ENCODE peak calls at places on chromosomes 3 and 15, in six cellular contexts. One of them, this sample, is unnamed.

GRCh38 chr15:92082217-92082843 is 228.8 kb downstream of the SLCO3A1 start:
- DNase-seq in body of pancreas: peak; percentile 53
- DNase-seq in stomach: peak; percentile 54
- DNase-seq in suprapubic skin: no peak
- DNase-seq in sigmoid colon: peak; percentile 80
- DNase-seq in uterus: peak; percentile 67
- DNase-seq in this sample: peak; percentile 54

GRCh38 chr15:59292393-59292792 is 80.3 kb downstream of the MYO1E start:
- DNase-seq in stomach: no peak
- DNase-seq in suprapubic skin: no peak
- DNase-seq in sigmoid colon: no peak
- DNase-seq in body of pancreas: no peak
- DNase-seq in uterus: no peak
- DNase-seq in this sample: no peak

GRCh38 chr3:175608351-175608750 is 749.2 kb downstream of the NAALADL2 start:
- DNase-seq in body of pancreas: no peak
- DNase-seq in stomach: no peak
- DNase-seq in uterus: no peak
- DNase-seq in sigmoid colon: no peak
- DNase-seq in suprapubic skin: no peak
- DNase-seq in this sample: no peak

GRCh38 chr3:138003069-138003468 is 6.9 kb upstream of the CLDN18 start:
- DNase-seq in body of pancreas: no peak
- DNase-seq in sigmoid colon: no peak
- DNase-seq in stomach: no peak
- DNase-seq in uterus: no peak
- DNase-seq in suprapubic skin: no peak
- DNase-seq in this sample: no peak

GRCh38 chr3:169812844-169813677 is at the start of the genes LRRC34 and LRRIQ4:
- DNase-seq in uterus: peak; percentile 69
- DNase-seq in suprapubic skin: peak; percentile 81
- DNase-seq in sigmoid colon: peak; percentile 87
- DNase-seq in body of pancreas: peak; percentile 36
- DNase-seq in stomach: peak; percentile 69
- DNase-seq in this sample: peak; percentile 92

GRCh38 chr3:37224879-37225278 is 50.5 kb upstream of the LRRFIP2 start:
- DNase-seq in uterus: no peak
- DNase-seq in sigmoid colon: no peak
- DNase-seq in suprapubic skin: no peak
- DNase-seq in body of pancreas: no peak
- DNase-seq in stomach: no peak
- DNase-seq in this sample: no peak

GRCh38 chr3:178088930-178089329 is 447.3 kb upstream of the KCNMB2 start:
- DNase-seq in stomach: no peak
- DNase-seq in suprapubic skin: no peak
- DNase-seq in uterus: no peak
- DNase-seq in body of pancreas: no peak
- DNase-seq in sigmoid colon: no peak
- DNase-seq in this sample: no peak

GRCh38 chr15:67839358-67839928 is 402 bp downstream of the RNU6-1 start:
- DNase-seq in stomach: no peak
- DNase-seq in suprapubic skin: no peak
- DNase-seq in sigmoid colon: peak; percentile 60
- DNase-seq in uterus: no peak
- DNase-seq in body of pancreas: no peak
- DNase-seq in this sample: no peak

GRCh38 chr3:159895430-159895829 is 93.2 kb upstream of the IL12A start:
- DNase-seq in sigmoid colon: no peak
- DNase-seq in stomach: no peak
- DNase-seq in suprapubic skin: no peak
- DNase-seq in body of pancreas: no peak
- DNase-seq in uterus: no peak
- DNase-seq in this sample: no peak

GRCh38 chr3:60517134-60517533 is 734.1 kb downstream of the FHIT start:
- DNase-seq in uterus: no peak
- DNase-seq in stomach: no peak
- DNase-seq in suprapubic skin: no peak
- DNase-seq in body of pancreas: no peak
- DNase-seq in sigmoid colon: no peak
- DNase-seq in this sample: no peak

GRCh38 chr3:98855811-98856400 is 45.6 kb downstream of the DCBLD2 start:
- DNase-seq in body of pancreas: no peak
- DNase-seq in sigmoid colon: no peak
- DNase-seq in stomach: no peak
- DNase-seq in uterus: no peak
- DNase-seq in suprapubic skin: no peak
- DNase-seq in this sample: no peak

GRCh38 chr3:183178833-183179549 is 16.5 kb upstream of the LAMP3 start:
- DNase-seq in suprapubic skin: peak; percentile 65
- DNase-seq in stomach: peak; percentile 31
- DNase-seq in uterus: peak; percentile 20
- DNase-seq in sigmoid colon: no peak
- DNase-seq in body of pancreas: peak; percentile 24
- DNase-seq in this sample: no peak

GRCh38 chr3:101862453-101863165 is 13.3 kb downstream of the NFKBIZ start:
- DNase-seq in suprapubic skin: no peak
- DNase-seq in stomach: no peak
- DNase-seq in sigmoid colon: no peak
- DNase-seq in uterus: no peak
- DNase-seq in body of pancreas: no peak
- DNase-seq in this sample: no peak

GRCh38 chr3:10581251-10581650 is 75.9 kb upstream of the ATP2B2 start:
- DNase-seq in uterus: no peak
- DNase-seq in stomach: no peak
- DNase-seq in sigmoid colon: no peak
- DNase-seq in body of pancreas: no peak
- DNase-seq in suprapubic skin: no peak
- DNase-seq in this sample: no peak

GRCh38 chr3:126134219-126134975 is 46.0 kb downstream of the ALDH1L1 start:
- DNase-seq in uterus: peak; percentile 74
- DNase-seq in sigmoid colon: peak; percentile 87
- DNase-seq in suprapubic skin: peak; percentile 76
- DNase-seq in stomach: peak; percentile 60
- DNase-seq in body of pancreas: peak; percentile 71
- DNase-seq in this sample: peak; percentile 48

GRCh38 chr3:82641701-82642100 is 880.3 kb upstream of the GBE1 start:
- DNase-seq in suprapubic skin: no peak
- DNase-seq in stomach: no peak
- DNase-seq in uterus: no peak
- DNase-seq in body of pancreas: no peak
- DNase-seq in sigmoid colon: no peak
- DNase-seq in this sample: no peak

GRCh38 chr3:125644036-125645025 is 49.0 kb upstream of the OSBPL11 start:
- DNase-seq in uterus: no peak
- DNase-seq in sigmoid colon: peak; percentile 79
- DNase-seq in stomach: no peak
- DNase-seq in body of pancreas: no peak
- DNase-seq in suprapubic skin: peak; percentile 68
- DNase-seq in this sample: no peak

GRCh38 chr15:58453931-58454793 is 22.4 kb downstream of the LIPC start:
- DNase-seq in suprapubic skin: no peak
- DNase-seq in sigmoid colon: peak; percentile 28
- DNase-seq in stomach: no peak
- DNase-seq in uterus: no peak
- DNase-seq in body of pancreas: no peak
- DNase-seq in this sample: no peak

GRCh38 chr3:114214542-114215341 is 22.6 kb downstream of the ZNF80 start:
- DNase-seq in body of pancreas: no peak
- DNase-seq in uterus: no peak
- DNase-seq in suprapubic skin: no peak
- DNase-seq in stomach: no peak
- DNase-seq in sigmoid colon: no peak
- DNase-seq in this sample: no peak

GRCh38 chr3:61537366-61537765 is 24.0 kb upstream of the PTPRG start:
- DNase-seq in sigmoid colon: no peak
- DNase-seq in uterus: no peak
- DNase-seq in body of pancreas: no peak
- DNase-seq in suprapubic skin: no peak
- DNase-seq in stomach: no peak
- DNase-seq in this sample: no peak

GRCh38 chr3:73653877-73654276 is 29.1 kb upstream of the PDZRN3 start:
- DNase-seq in suprapubic skin: no peak
- DNase-seq in uterus: no peak
- DNase-seq in body of pancreas: no peak
- DNase-seq in stomach: no peak
- DNase-seq in sigmoid colon: no peak
- DNase-seq in this sample: no peak

GRCh38 chr15:90838066-90838465 is 30.3 kb upstream of the FURIN start:
- DNase-seq in suprapubic skin: no peak
- DNase-seq in body of pancreas: no peak
- DNase-seq in stomach: no peak
- DNase-seq in uterus: no peak
- DNase-seq in sigmoid colon: no peak
- DNase-seq in this sample: no peak

GRCh38 chr3:161295325-161295724 is 74.2 kb downstream of the NMD3 start:
- DNase-seq in suprapubic skin: no peak
- DNase-seq in body of pancreas: no peak
- DNase-seq in sigmoid colon: no peak
- DNase-seq in stomach: no peak
- DNase-seq in uterus: no peak
- DNase-seq in this sample: no peak

GRCh38 chr3:33682770-33683169 is 35.3 kb downstream of the CLASP2 start:
- DNase-seq in uterus: no peak
- DNase-seq in body of pancreas: no peak
- DNase-seq in suprapubic skin: no peak
- DNase-seq in stomach: no peak
- DNase-seq in sigmoid colon: no peak
- DNase-seq in this sample: no peak

GRCh38 chr15:49863431-49864205 is 242.8 kb downstream of the DTWD1 start:
- DNase-seq in sigmoid colon: no peak
- DNase-seq in suprapubic skin: no peak
- DNase-seq in body of pancreas: no peak
- DNase-seq in uterus: no peak
- DNase-seq in stomach: no peak
- DNase-seq in this sample: no peak

DNA sequence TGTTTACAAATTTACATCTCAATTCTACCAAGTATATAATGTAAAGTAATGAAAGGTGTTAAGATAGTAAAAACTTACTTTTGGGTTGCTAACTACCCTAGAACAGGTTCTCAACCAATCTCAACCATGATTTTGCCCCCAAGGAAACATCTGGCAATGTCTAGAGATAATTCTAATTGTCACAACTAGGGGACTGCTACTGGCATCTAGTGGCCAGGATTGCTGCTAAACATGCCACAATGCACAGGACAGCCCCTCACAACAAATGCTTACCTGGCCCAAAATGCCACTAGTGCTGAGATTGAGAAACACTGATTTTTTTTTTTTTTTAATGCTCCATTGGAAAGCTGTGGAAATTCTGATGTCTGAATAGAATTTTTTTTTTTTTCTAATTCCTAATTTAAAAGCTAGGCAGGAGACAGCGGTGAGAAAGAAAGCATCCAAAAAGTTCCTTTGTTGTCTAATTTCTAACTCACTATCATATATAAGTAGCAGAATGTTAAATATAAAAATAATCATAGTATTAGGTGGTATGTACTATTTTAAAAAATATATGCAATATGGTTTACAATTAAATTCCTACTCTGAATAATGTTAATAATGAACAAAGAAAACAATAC is 81.5 kb downstream of the TJP1 start:
- DNase-seq in suprapubic skin: no peak
- DNase-seq in stomach: no peak
- DNase-seq in uterus: no peak
- DNase-seq in body of pancreas: no peak
- DNase-seq in sigmoid colon: no peak
- DNase-seq in this sample: no peak
- TF ChIP-seq CTCF in suprapubic skin: no peak
- TF ChIP-seq CTCF in stomach: no peak
- TF ChIP-seq CTCF in uterus: no peak
- TF ChIP-seq CTCF in body of pancreas: no peak
- TF ChIP-seq CTCF in sigmoid colon: no peak
- TF ChIP-seq CTCF in this sample: no peak

GRCh38 chr3:181330821-181331563 is 341.5 kb upstream of the DNAJC19 start:
- DNase-seq in stomach: no peak
- DNase-seq in body of pancreas: no peak
- DNase-seq in suprapubic skin: no peak
- DNase-seq in uterus: no peak
- DNase-seq in sigmoid colon: no peak
- DNase-seq in this sample: no peak
- H3K4me3 ChIP-seq in stomach: no peak overlapping the region
- H3K4me3 ChIP-seq in body of pancreas: no peak overlapping the region
- H3K4me3 ChIP-seq in suprapubic skin: no peak overlapping the region
- H3K4me3 ChIP-seq in uterus: no peak overlapping the region
- H3K4me3 ChIP-seq in sigmoid colon: no peak overlapping the region
- H3K4me3 ChIP-seq in this sample: no peak overlapping the region

DNA sequence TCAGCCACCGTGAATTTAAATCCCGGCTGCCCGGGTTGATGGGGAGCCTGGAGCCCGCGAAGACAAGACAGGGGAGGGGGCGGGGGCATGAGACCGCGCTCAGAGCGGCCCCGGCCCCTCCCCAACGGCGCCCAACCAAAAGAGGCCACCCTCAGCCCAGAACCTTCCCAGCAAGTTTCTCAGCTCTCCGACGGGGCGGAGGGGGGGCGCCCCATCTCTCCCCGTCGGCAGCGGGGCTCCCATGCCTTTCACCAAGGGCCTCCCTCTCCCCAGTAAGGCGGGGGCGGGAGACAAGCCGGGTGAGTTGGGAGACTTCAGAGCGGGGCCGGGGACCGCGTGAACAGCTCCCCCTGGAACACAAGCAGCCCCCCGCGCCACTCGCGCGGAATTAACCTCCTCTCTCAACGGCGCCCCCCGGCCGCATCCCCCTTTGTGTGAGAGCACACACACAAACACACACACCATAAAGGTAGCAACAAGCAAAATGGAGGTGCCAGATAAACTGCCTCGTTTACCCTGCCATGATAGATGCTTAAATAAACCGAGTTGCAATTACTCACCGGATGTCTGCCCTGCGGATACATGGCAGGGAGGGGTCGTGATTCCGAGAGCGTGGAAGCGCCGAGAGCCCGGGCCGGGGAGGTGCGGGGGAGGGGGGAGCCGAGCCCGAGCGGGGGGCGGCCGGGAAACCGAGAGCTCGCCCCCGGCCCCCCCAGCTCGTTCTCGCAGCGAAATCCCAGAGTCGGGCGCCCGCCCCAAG is 1.3 kb downstream of the TLE3 start:
- DNase-seq in uterus: peak; percentile 64
- DNase-seq in body of pancreas: peak; percentile 42
- DNase-seq in suprapubic skin: peak; percentile 81
- DNase-seq in stomach: peak; percentile 47
- DNase-seq in sigmoid colon: peak; percentile 81
- DNase-seq in this sample: peak; percentile 94
- TF ChIP-seq POLR2A in uterus: no peak
- TF ChIP-seq POLR2A in body of pancreas: no peak
- TF ChIP-seq POLR2A in suprapubic skin: peak; percentile 10
- TF ChIP-seq POLR2A in stomach: no peak
- TF ChIP-seq POLR2A in sigmoid colon: peak; percentile 20
- TF ChIP-seq POLR2A in this sample: no peak

GRCh38 chr3:108642526-108642925 is 53.0 kb downstream of the DZIP3 start:
- DNase-seq in stomach: no peak
- DNase-seq in suprapubic skin: no peak
- DNase-seq in body of pancreas: no peak
- DNase-seq in sigmoid colon: no peak
- DNase-seq in uterus: no peak
- DNase-seq in this sample: no peak

DNA sequence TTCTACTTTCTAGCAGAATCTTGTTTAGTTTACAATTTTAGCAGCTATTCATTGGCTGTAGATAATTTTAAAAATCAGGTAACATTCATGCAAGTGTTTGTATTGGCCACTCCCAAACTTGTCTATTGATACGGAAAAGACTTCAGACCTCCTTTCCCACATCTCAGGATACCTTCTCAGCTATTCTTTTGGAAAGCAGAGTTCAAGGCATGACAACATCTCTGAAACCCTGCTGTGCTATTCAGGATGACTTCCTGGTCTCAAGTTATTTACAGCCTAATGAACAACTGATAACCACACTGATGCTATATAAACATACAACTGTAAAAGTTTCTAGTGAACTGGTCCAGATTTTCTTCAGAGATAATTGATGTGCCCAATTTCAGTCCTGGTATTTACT is 55.8 kb downstream of the DZIP3 start:
- DNase-seq in suprapubic skin: no peak
- DNase-seq in stomach: no peak
- DNase-seq in body of pancreas: no peak
- DNase-seq in sigmoid colon: no peak
- DNase-seq in uterus: no peak
- DNase-seq in this sample: no peak
- TF ChIP-seq CTCF in suprapubic skin: no peak
- TF ChIP-seq CTCF in stomach: no peak
- TF ChIP-seq CTCF in body of pancreas: no peak
- TF ChIP-seq CTCF in sigmoid colon: no peak
- TF ChIP-seq CTCF in uterus: no peak
- TF ChIP-seq CTCF in this sample: no peak

This sample was measured in lower leg skin.